ENCODE peak calls at places on chromosomes 2 and 18, in six cellular contexts. One of them, this sample, is unnamed.

GRCh38 chr2:237059155-237059875 is 26.4 kb upstream of the COPS8 start:
- DNase-seq in IMR-90: no peak
- DNase-seq in neuronal stem cell: no peak
- DNase-seq in H9: no peak
- DNase-seq in H1: no peak
- DNase-seq in mesenchymal stem cell: no peak
- DNase-seq in this sample: no peak

GRCh38 chr2:235957231-235957630 is 211.0 kb downstream of the GBX2 start:
- DNase-seq in IMR-90: no peak
- DNase-seq in neuronal stem cell: no peak
- DNase-seq in H9: no peak
- DNase-seq in H1: no peak
- DNase-seq in mesenchymal stem cell: no peak
- DNase-seq in this sample: no peak

GRCh38 chr2:231905026-231905425 is 21.2 kb downstream of the NPPC start:
- DNase-seq in IMR-90: no peak
- DNase-seq in neuronal stem cell: no peak
- DNase-seq in H9: no peak
- DNase-seq in H1: no peak
- DNase-seq in mesenchymal stem cell: no peak
- DNase-seq in this sample: no peak

GRCh38 chr2:122028371-122029102 is 273.1 kb downstream of the TSN start:
- DNase-seq in IMR-90: peak
- DNase-seq in neuronal stem cell: no peak
- DNase-seq in H9: no peak
- DNase-seq in H1: no peak
- DNase-seq in mesenchymal stem cell: no peak
- DNase-seq in this sample: no peak

GRCh38 chr18:27696148-27696547 is 480.8 kb downstream of the CDH2 start:
- DNase-seq in IMR-90: no peak
- DNase-seq in neuronal stem cell: no peak
- DNase-seq in H9: no peak
- DNase-seq in H1: no peak
- DNase-seq in mesenchymal stem cell: no peak
- DNase-seq in this sample: no peak

GRCh38 chr18:9594782-9595181 is 19.6 kb downstream of the PPP4R1 start:
- DNase-seq in IMR-90: peak
- DNase-seq in neuronal stem cell: no peak
- DNase-seq in H9: no peak
- DNase-seq in H1: no peak
- DNase-seq in mesenchymal stem cell: peak
- DNase-seq in this sample: no peak

GRCh38 chr2:3423492-3424170 is 44.1 kb downstream of the TRAPPC12 start:
- DNase-seq in IMR-90: peak
- DNase-seq in neuronal stem cell: peak
- DNase-seq in H9: peak
- DNase-seq in H1: peak
- DNase-seq in mesenchymal stem cell: peak
- DNase-seq in this sample: peak

GRCh38 chr18:58417752-58418151 is 211.1 kb downstream of the ALPK2 start:
- DNase-seq in IMR-90: peak
- DNase-seq in neuronal stem cell: no peak
- DNase-seq in H9: no peak
- DNase-seq in H1: no peak
- DNase-seq in mesenchymal stem cell: no peak
- DNase-seq in this sample: no peak

GRCh38 chr2:174664084-174664759 is 66.6 kb upstream of the WIPF1 start:
- DNase-seq in IMR-90: no peak
- DNase-seq in neuronal stem cell: no peak
- DNase-seq in H9: no peak
- DNase-seq in H1: no peak
- DNase-seq in mesenchymal stem cell: no peak
- DNase-seq in this sample: no peak

GRCh38 chr2:38591152-38591551 is 11.6 kb downstream of the HNRNPLL start:
- DNase-seq in IMR-90: peak
- DNase-seq in neuronal stem cell: no peak
- DNase-seq in H9: no peak
- DNase-seq in H1: no peak
- DNase-seq in mesenchymal stem cell: peak
- DNase-seq in this sample: no peak

GRCh38 chr2:21261591-21261990 is 137.8 kb downstream of the TDRD15 start:
- DNase-seq in IMR-90: no peak
- DNase-seq in neuronal stem cell: no peak
- DNase-seq in H9: no peak
- DNase-seq in H1: no peak
- DNase-seq in mesenchymal stem cell: no peak
- DNase-seq in this sample: no peak

GRCh38 chr2:21260316-21260715 is 136.5 kb downstream of the TDRD15 start:
- DNase-seq in IMR-90: no peak
- DNase-seq in neuronal stem cell: no peak
- DNase-seq in H9: no peak
- DNase-seq in H1: no peak
- DNase-seq in mesenchymal stem cell: no peak
- DNase-seq in this sample: no peak

GRCh38 chr2:21256006-21256405 is 132.2 kb downstream of the TDRD15 start:
- DNase-seq in IMR-90: no peak
- DNase-seq in neuronal stem cell: no peak
- DNase-seq in H9: no peak
- DNase-seq in H1: no peak
- DNase-seq in mesenchymal stem cell: no peak
- DNase-seq in this sample: peak

GRCh38 chr2:21254170-21254965 is 130.6 kb downstream of the TDRD15 start:
- DNase-seq in IMR-90: no peak
- DNase-seq in neuronal stem cell: no peak
- DNase-seq in H9: no peak
- DNase-seq in H1: no peak
- DNase-seq in mesenchymal stem cell: no peak
- DNase-seq in this sample: no peak

GRCh38 chr2:21258082-21258481 is 134.3 kb downstream of the TDRD15 start:
- DNase-seq in IMR-90: peak
- DNase-seq in neuronal stem cell: no peak
- DNase-seq in H9: peak
- DNase-seq in H1: no peak
- DNase-seq in mesenchymal stem cell: no peak
- DNase-seq in this sample: no peak
- H2BK15ac ChIP-seq in IMR-90: no peak
- H2BK15ac ChIP-seq in neuronal stem cell: no peak
- H2BK15ac ChIP-seq in H9: no peak
- H2BK15ac ChIP-seq in H1: no peak
- H2BK15ac ChIP-seq in mesenchymal stem cell: no peak
- H2BK15ac ChIP-seq in this sample: no peak

DNA sequence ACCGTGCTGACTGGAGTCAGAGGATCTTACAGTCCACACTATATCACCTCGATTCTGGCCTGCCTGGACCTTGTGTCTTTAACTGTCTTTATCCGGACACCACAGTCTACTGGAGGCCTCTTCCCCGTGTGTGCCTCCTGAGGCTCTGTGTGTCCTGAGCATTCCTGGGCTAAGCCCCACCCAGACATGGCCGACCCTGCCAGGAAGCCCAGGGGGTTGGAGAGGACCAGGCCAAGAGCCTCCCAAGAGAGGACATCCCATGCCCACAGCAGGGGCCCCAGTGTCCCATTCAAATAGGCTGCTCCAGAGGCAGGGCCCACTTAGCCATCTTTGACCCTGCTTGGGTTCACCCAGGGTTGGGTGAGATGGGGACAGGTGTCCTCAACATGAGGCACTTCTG is 84.7 kb upstream of the OTOS start:
- DNase-seq in IMR-90: no peak
- DNase-seq in neuronal stem cell: no peak
- DNase-seq in H9: no peak
- DNase-seq in H1: no peak
- DNase-seq in mesenchymal stem cell: no peak
- DNase-seq in this sample: no peak
- H4K8ac ChIP-seq in IMR-90: no peak
- H4K8ac ChIP-seq in neuronal stem cell: no peak
- H4K8ac ChIP-seq in H9: no peak
- H4K8ac ChIP-seq in H1: peak
- H4K8ac ChIP-seq in mesenchymal stem cell: no peak
- H4K8ac ChIP-seq in this sample: no peak

DNA sequence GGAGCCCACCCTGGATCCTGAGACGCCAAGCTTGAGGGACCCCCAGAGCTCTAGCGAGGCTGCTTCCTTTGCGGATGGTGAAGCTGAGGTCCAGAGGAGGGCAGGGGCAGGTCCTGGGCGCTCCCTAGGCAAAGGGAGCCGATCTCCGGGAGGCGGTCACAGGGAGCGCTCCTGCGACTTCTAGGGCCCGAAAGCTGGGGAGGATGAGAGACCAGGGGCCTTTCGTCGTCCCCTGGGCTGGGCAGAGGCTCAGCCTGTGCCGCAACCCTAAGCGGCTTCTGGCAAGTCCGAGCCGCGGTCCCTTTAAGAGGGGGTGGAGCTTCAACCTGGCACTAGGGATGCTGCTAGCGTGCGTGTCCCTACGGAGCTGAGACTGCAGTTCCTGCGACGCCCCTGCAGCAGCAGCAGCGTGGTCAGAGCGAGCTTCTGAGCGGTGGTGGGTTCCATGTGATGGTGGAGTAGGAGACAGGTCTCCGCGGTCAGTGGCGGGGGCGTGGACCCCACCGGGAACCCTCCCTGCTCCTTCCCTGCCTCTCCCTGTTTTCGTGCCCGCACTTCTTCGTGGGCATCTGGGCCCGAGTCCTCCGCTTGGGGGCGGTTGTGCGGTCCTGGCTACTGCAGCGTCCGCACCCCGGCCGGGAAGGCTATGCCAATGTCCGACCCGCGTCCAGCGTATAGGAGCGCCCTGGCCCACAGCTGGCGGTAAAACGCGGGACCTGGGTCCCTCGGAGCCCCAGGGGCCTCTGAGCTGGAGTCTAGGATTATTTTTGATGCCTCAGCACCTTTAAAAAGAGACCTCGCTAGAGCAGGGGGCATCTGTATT is 154.6 kb downstream of the CCDC74A start:
- DNase-seq in IMR-90: peak
- DNase-seq in neuronal stem cell: peak
- DNase-seq in H9: peak
- DNase-seq in H1: peak
- DNase-seq in mesenchymal stem cell: peak
- DNase-seq in this sample: peak
- H2BK120ac ChIP-seq in IMR-90: peak
- H2BK120ac ChIP-seq in neuronal stem cell: no peak
- H2BK120ac ChIP-seq in H9: no peak
- H2BK120ac ChIP-seq in H1: no peak
- H2BK120ac ChIP-seq in mesenchymal stem cell: peak
- H2BK120ac ChIP-seq in this sample: no peak

GRCh38 chr2:45002661-45003210 is 6.5 kb downstream of the SIX2 start:
- DNase-seq in IMR-90: no peak
- DNase-seq in neuronal stem cell: no peak
- DNase-seq in H9: peak
- DNase-seq in H1: no peak
- DNase-seq in mesenchymal stem cell: no peak
- DNase-seq in this sample: no peak
- H2BK15ac ChIP-seq in IMR-90: no peak
- H2BK15ac ChIP-seq in neuronal stem cell: no peak
- H2BK15ac ChIP-seq in H9: no peak
- H2BK15ac ChIP-seq in H1: peak
- H2BK15ac ChIP-seq in mesenchymal stem cell: no peak
- H2BK15ac ChIP-seq in this sample: no peak

DNA sequence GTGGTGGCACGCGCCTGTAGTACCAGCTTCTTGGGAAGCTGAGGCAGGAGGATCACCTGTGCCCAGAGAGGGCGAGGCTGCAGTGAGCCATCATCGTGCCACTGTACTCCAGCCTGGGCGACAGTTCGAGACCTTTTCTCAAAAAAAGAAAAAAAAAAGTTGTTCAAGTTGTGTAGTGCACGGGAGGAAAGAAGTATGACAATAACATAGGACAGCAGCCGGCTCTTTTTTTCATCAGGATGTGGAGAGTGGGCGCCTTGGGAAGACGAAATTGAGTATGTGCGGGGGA is 36.5 kb downstream of the PCBP1 start:
- DNase-seq in IMR-90: no peak
- DNase-seq in neuronal stem cell: no peak
- DNase-seq in H9: no peak
- DNase-seq in H1: no peak
- DNase-seq in mesenchymal stem cell: no peak
- DNase-seq in this sample: no peak
- H4K8ac ChIP-seq in IMR-90: peak
- H4K8ac ChIP-seq in neuronal stem cell: no peak
- H4K8ac ChIP-seq in H9: no peak
- H4K8ac ChIP-seq in H1: peak
- H4K8ac ChIP-seq in mesenchymal stem cell: peak
- H4K8ac ChIP-seq in this sample: peak

GRCh38 chr2:149312039-149312438 is 18.3 kb upstream of the LYPD6 start:
- DNase-seq in IMR-90: no peak
- DNase-seq in neuronal stem cell: no peak
- DNase-seq in H9: no peak
- DNase-seq in H1: no peak
- DNase-seq in mesenchymal stem cell: no peak
- DNase-seq in this sample: no peak

GRCh38 chr2:149320362-149320761 is 10.0 kb upstream of the LYPD6 start:
- DNase-seq in IMR-90: no peak
- DNase-seq in neuronal stem cell: no peak
- DNase-seq in H9: no peak
- DNase-seq in H1: no peak
- DNase-seq in mesenchymal stem cell: no peak
- DNase-seq in this sample: no peak

GRCh38 chr2:149314687-149315086 is 15.7 kb upstream of the LYPD6 start:
- DNase-seq in IMR-90: no peak
- DNase-seq in neuronal stem cell: no peak
- DNase-seq in H9: peak
- DNase-seq in H1: no peak
- DNase-seq in mesenchymal stem cell: no peak
- DNase-seq in this sample: peak

GRCh38 chr2:149313512-149313972 is 16.8 kb upstream of the LYPD6 start:
- DNase-seq in IMR-90: peak
- DNase-seq in neuronal stem cell: peak
- DNase-seq in H9: peak
- DNase-seq in H1: no peak
- DNase-seq in mesenchymal stem cell: peak
- DNase-seq in this sample: peak

DNA sequence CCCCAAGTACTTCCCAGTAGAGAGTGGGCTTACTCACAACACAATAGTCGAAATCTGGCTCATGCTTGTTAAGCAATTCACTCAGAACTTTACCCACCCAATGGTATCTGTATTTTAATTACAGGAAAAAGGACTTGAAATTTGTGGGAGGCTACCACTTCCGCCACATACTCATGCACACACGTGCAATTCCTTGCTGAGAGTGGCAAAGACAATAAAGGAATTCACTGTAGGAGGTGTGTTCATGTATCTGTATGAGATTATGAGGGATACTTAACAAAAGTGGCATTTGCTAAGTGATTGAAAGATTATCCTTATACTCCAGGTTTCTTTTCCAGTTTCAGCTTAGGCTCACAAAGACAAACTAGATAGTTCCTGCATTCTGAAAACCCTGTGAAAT is 14.9 kb upstream of the LYPD6 start:
- DNase-seq in IMR-90: no peak
- DNase-seq in neuronal stem cell: no peak
- DNase-seq in H9: no peak
- DNase-seq in H1: no peak
- DNase-seq in mesenchymal stem cell: no peak
- DNase-seq in this sample: no peak
- H2BK120ac ChIP-seq in IMR-90: no peak
- H2BK120ac ChIP-seq in neuronal stem cell: no peak
- H2BK120ac ChIP-seq in H9: no peak
- H2BK120ac ChIP-seq in H1: no peak
- H2BK120ac ChIP-seq in mesenchymal stem cell: no peak
- H2BK120ac ChIP-seq in this sample: no peak